ENCODE peak calls at places on chromosomes 4 and X, in four cellular contexts. A is K562, W is HCT116, I is H1. Z is an unnamed sample.

GRCh38 chr4:180717451-180717850 is 1525.8 kb upstream of the TENM3 start:
- DNase-seq in A (no peak), W (no peak), I (no peak), Z (no peak)

GRCh38 chrX:87299563-87300160 is 217.9 kb upstream of the KLHL4 start:
- DNase-seq in A (peak; percentile 8), W (no peak), I (no peak), Z (peak; percentile 0)

GRCh38 chr4:41887322-41887721 is 47.9 kb upstream of the TMEM33 start:
- DNase-seq in A (no peak), W (no peak), I (no peak), Z (no peak)

GRCh38 chr4:114132830-114133229 is 153.4 kb upstream of the ARSJ start:
- DNase-seq in A (no peak), W (no peak), I (no peak), Z (no peak)

GRCh38 chrX:112947981-112948380 is 107.3 kb upstream of the AMOT start:
- DNase-seq in A (no peak), W (no peak), I (no peak), Z (no peak)

GRCh38 chr4:90951037-90951436 is 823.8 kb downstream of the CCSER1 start:
- DNase-seq in A (no peak), W (peak; percentile 66), I (no peak), Z (peak; percentile 36)

GRCh38 chrX:136546369-136546768 is 14.4 kb downstream of the VGLL1 start:
- DNase-seq in A (no peak), W (no peak), I (no peak), Z (no peak)

GRCh38 chr4:187470061-187470460 is 525.5 kb upstream of the ZFP42 start:
- DNase-seq in A (no peak), W (no peak), I (no peak), Z (no peak)

GRCh38 chr4:137443031-137443800 is 89.1 kb downstream of the PCDH18 start:
- DNase-seq in A (no peak), W (no peak), I (no peak), Z (no peak)

GRCh38 chrX:119189586-119189985 is 46.5 kb upstream of the PGRMC1 start:
- DNase-seq in A (no peak), W (no peak), I (no peak), Z (no peak)

GRCh38 chr4:79048878-79049277 is 109.6 kb upstream of the PAQR3 start:
- DNase-seq in A (no peak), W (no peak), I (no peak), Z (no peak)

GRCh38 chr4:2424581-2424980 is 5.8 kb downstream of the CFAP99 start:
- DNase-seq in A (no peak), W (no peak), I (no peak), Z (no peak)

GRCh38 chr4:185839204-185839712 is 27.3 kb upstream of the SORBS2 start:
- DNase-seq in A (no peak), W (peak; percentile 54), I (peak; percentile 70), Z (no peak)

GRCh38 chr4:56757821-56758400 is 63.6 kb downstream of the SPINK2 start:
- DNase-seq in A (no peak), W (peak; percentile 70), I (peak; percentile 55), Z (peak; percentile 47)

GRCh38 chr4:108370291-108370690 is 201.6 kb upstream of the LEF1 start:
- DNase-seq in A (no peak), W (no peak), I (no peak), Z (no peak)

GRCh38 chrX:77451041-77451440 is 3.9 kb downstream of the FGF16 start:
- DNase-seq in A (no peak), W (no peak), I (no peak), Z (no peak)

GRCh38 chr4:125703443-125703842 is 388.7 kb downstream of the FAT4 start:
- DNase-seq in A (no peak), W (no peak), I (no peak), Z (no peak)

DNA sequence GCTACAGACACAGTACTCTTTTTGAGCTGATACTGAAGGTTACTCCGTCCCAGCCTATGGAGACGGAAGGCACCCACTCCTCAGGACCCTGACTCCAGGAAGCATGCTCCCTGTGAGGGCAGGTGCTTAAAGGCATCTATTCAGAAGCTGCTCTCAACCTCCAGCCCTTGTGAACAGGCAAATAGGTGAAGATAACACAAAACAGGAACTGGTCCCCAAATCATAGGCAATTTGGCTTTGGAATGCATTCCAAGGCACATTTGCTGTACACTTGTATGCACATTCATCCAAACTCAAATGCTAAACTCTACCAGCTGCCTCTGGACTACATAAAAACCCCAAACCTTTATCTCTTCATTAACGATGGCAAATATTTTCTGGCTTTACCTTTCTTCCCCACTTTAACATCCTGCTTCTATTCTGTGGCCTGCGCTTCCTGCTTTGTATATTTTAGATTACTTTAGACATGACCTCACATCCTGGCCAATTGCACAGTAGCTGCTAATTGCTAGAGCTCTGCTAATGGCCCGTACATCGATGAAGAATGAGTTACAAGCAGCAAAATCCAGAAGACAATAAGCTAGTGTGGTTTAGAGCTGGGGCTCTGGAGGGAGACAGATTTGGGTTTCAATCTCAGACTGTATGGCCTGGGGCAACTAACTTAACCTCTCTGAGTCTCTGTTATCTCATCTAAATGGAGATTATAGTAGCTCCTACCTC is 3.2 kb downstream of the SEL1L3 start:
- DNase-seq in A (no peak), W (no peak), I (no peak), Z (no peak)
- TF ChIP-seq SRF in A (no peak), W (no peak), I (no peak), Z (no peak)

GRCh38 chr4:151810476-151810875 is 49.7 kb upstream of the GATB start:
- DNase-seq in A (no peak), W (no peak), I (no peak), Z (no peak)

GRCh38 chr4:151807220-151807619 is 46.4 kb upstream of the GATB start:
- DNase-seq in A (no peak), W (no peak), I (no peak), Z (no peak)

GRCh38 chr4:151808120-151808529 is 47.3 kb upstream of the GATB start:
- DNase-seq in A (no peak), W (peak; percentile 12), I (no peak), Z (no peak)

GRCh38 chr4:151809716-151810115 is 48.9 kb upstream of the GATB start:
- DNase-seq in A (no peak), W (no peak), I (no peak), Z (no peak)

GRCh38 chr4:151811403-151811802 is 50.6 kb upstream of the GATB start:
- DNase-seq in A (no peak), W (no peak), I (no peak), Z (no peak)
- TF ChIP-seq SRF in A (no peak), W (no peak), I (no peak), Z (no peak)

DNA sequence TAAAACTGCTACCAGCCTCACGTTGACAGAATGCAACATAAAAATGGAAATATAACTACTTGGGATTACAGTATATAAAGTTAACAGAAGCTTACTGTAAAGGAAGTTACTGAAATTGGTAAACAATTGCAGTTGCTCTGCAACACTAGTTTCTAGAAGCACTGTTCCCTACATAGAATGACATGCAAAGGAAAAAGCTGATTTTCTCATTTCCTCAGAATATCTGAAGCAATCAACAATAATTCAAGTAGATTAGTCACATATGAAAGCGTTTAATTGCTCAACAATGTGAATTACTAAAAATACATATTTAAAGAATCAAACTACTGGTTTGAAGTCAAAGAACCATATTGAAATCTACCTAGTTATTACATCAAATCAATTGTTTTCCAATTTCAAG is 31.8 kb downstream of the PDGFC start:
- DNase-seq in A (no peak), W (no peak), I (no peak), Z (no peak)
- TF ChIP-seq SRF in A (no peak), W (no peak), I (no peak), Z (no peak)

DNA sequence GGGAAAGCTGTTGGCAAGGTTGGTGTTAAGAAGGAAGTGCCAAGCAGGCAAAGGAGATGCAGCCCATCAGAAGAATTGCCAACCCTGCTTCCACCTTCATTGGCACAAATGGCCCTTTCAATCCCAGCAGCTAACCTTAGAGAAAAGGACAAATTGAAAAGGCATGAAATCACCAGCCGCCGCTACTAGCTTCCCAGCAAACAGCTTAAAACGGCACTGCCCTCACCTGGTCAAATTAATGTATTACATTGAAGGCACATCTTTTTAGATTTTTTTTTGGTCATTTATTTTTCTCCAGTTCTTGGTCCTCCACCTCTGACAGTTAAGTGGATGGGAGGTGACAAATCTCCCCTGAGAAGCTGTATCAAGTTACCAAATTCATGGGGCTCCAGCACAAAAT is 51.0 kb upstream of the NHSL2 start:
- DNase-seq in A (no peak), W (peak; percentile 6), I (no peak), Z (peak; percentile 12)
- TF ChIP-seq SRF in A (no peak), W (no peak), I (no peak), Z (no peak)

DNA sequence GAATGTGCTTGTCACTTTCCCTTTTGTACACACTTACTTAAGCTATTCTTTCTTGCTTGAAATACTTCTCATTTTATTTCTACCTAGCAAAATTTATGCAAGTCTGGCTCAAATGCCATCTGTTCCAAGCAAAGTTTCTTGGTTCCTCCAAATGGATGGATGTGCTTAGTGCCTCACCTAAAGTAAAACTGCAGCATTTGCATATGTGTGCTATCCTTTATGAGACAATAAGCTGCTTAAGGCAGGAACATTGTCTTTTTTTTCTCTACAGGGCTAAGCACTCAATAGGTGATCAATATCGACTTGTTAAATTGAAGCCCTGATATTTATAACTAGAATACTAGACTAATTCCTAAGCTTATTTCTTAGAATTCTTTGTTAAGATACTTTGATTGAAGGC is 136.8 kb downstream of the CYLC1 start:
- DNase-seq in A (no peak), W (no peak), I (no peak), Z (no peak)
- TF ChIP-seq SRF in A (no peak), W (no peak), I (no peak), Z (no peak)

DNA sequence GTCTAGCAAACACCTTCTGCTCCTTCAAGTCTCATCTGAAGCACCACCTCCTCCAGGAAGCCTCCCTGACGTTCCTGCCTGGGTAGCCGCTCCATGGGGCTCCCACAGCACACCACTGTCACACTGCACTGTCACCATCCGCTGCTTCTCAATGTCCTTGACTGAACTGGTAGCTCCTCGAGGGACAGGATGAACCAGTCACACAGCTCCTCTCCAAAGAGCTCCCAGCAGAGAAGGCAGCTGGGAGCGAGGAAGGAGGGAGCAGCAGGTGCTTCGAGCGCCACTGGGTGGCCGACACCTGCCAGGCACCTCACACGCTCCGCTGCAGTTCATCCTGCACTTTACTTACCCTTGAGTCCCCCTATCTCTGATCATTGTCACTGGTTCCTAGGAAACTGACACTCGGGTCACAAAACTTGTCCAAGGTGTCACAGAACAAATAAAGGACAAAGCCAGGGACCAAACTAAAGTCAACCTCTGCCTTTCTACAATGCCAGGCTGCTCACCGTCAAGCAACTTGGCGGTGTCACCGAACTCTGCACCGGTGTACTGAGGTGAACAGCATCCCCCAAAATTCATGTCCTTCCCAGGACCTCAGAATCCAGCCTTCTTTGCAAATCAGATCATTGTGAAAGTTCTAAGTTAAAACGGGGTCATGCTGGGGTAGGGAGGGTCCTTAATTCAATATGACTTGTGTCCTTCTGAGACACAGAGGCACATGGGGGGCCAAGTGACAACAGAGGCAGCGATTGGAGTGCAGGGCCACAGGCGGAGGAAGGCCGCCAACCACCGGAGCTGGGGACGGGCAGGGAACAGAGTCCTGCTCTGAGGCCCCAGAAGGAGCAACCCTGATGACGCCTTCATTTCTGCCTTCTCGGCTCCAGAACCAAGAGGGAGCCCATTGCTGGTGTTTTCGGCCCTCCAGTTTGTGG is 5.5 kb upstream of the S100P start:
- DNase-seq in A (peak; percentile 39), W (no peak), I (no peak), Z (peak; percentile 57)
- TF ChIP-seq SRF in A (peak; percentile 3), W (no peak), I (no peak), Z (no peak)

DNA sequence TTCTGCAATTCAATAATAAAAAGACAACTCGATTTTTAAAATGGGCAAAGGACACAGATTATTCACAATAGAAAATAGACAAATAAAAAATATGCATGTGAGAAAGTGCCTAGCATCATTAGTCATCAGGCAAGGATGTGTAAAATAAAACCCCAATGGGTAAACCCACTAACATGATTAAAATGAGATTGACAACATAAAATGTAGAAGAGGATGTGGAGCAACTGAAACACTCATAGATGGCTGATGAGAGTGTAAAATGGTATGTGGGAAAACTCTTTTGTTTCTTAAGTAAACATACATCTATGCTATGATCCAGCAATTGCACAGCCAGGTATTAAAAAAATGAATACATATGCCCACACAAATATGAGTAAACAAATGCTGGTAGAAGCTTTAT is 177.6 kb downstream of the IQCM start:
- DNase-seq in A (no peak), W (no peak), I (no peak), Z (no peak)
- TF ChIP-seq SRF in A (no peak), W (no peak), I (no peak), Z (no peak)